ENCODE peak calls at places on chromosomes 11 and 22, in five cellular contexts. G, K, E, O and W are unnamed samples.

GRCh38 chr11:35013514-35014191 is 97.2 kb downstream of the PDHX start:
- DNase-seq in G (peak), K (no peak), E (no peak), O (no peak), W (no peak)

GRCh38 chr11:127195791-127196190 is 195.2 kb upstream of the KIRREL3 start:
- DNase-seq in G (no peak), K (no peak), E (no peak), O (no peak), W (no peak)

GRCh38 chr11:87265132-87265531 is 227.4 kb downstream of the TMEM135 start:
- DNase-seq in G (no peak), K (no peak), E (no peak), O (no peak), W (no peak)

GRCh38 chr11:69869311-69869939 is 50.2 kb upstream of the FGF3 start:
- DNase-seq in G (no peak), K (peak), E (no peak), O (no peak), W (no peak)

GRCh38 chr11:128380280-128380604 is 207.1 kb downstream of the ETS1 start:
- DNase-seq in G (no peak), K (no peak), E (no peak), O (no peak), W (no peak)

GRCh38 chr11:22690891-22691290 is 24.5 kb downstream of the GAS2 start:
- DNase-seq in G (no peak), K (no peak), E (no peak), O (no peak), W (no peak)

GRCh38 chr11:74004694-74005615 is 3.9 kb downstream of the UCP3 start:
- DNase-seq in G (no peak), K (peak), E (no peak), O (no peak), W (no peak)

GRCh38 chr22:27799334-27800249 is 2.0 kb downstream of the MN1 start:
- DNase-seq in G (no peak), K (no peak), E (no peak), O (no peak), W (no peak)

GRCh38 chr11:13127161-13127560 is 118.0 kb downstream of the RASSF10 start:
- DNase-seq in G (no peak), K (no peak), E (no peak), O (no peak), W (no peak)

GRCh38 chr11:10730151-10730550 is 20.9 kb upstream of the CTR9 start:
- DNase-seq in G (no peak), K (no peak), E (no peak), O (no peak), W (no peak)

GRCh38 chr11:64238999-64239398 is 1.9 kb upstream of the FKBP2 start:
- DNase-seq in G (no peak), K (no peak), E (no peak), O (no peak), W (no peak)